ENCODE peak calls at places on chromosomes 4 and X, in seven cellular contexts. O, Y, I, B, A, C and P are unnamed samples.

GRCh38 chr4:34850426-34850825 is 1393.9 kb downstream of the ARAP2 start:
- DNase-seq in O (no peak), Y (no peak), I (peak; percentile 60), B (no peak), A (no peak), C (no peak), P (no peak)

GRCh38 chr4:26131711-26132110 is 189.1 kb upstream of the RBPJ start:
- DNase-seq in O (no peak), Y (peak; percentile 91), I (no peak), B (no peak), A (no peak), C (no peak), P (no peak)

GRCh38 chrX:150017868-150018267 is 79.6 kb upstream of the EOLA2 start:
- DNase-seq in O (no peak), Y (no peak), I (no peak), B (no peak), A (no peak), C (no peak), P (no peak)

GRCh38 chrX:122941801-122942200 is 242.3 kb upstream of the GRIA3 start:
- DNase-seq in O (no peak), Y (no peak), I (no peak), B (no peak), A (no peak), C (no peak), P (no peak)

GRCh38 chrX:26586570-26586969 is 370.6 kb downstream of the MAGEB5 start:
- DNase-seq in O (no peak), Y (no peak), I (no peak), B (no peak), A (no peak), C (no peak), P (no peak)

GRCh38 chrX:72712094-72712755 is 1.9 kb downstream of the PHKA1 start:
- DNase-seq in O (peak; percentile 10), Y (no peak), I (peak; percentile 55), B (peak; percentile 34), A (no peak), C (peak; percentile 77), P (no peak)

GRCh38 chrX:24619647-24620046 is 27.5 kb downstream of the PCYT1B start:
- DNase-seq in O (peak; percentile 30), Y (peak; percentile 7), I (peak; percentile 72), B (peak; percentile 14), A (peak; percentile 36), C (no peak), P (peak; percentile 17)

GRCh38 chr4:166903408-166903807 is 330.9 kb downstream of the SPOCK3 start:
- DNase-seq in O (no peak), Y (peak; percentile 47), I (no peak), B (no peak), A (no peak), C (no peak), P (no peak)

GRCh38 chr4:153499005-153499404 is 32.8 kb downstream of the TMEM131L start:
- DNase-seq in O (no peak), Y (no peak), I (no peak), B (no peak), A (no peak), C (no peak), P (no peak)

GRCh38 chr4:110550260-110550659 is 72.6 kb downstream of the PITX2 start:
- DNase-seq in O (peak; percentile 11), Y (no peak), I (peak; percentile 49), B (no peak), A (no peak), C (no peak), P (peak; percentile 13)

GRCh38 chr4:78778530-78778929 is 2.4 kb downstream of the BMP2K start:
- DNase-seq in O (no peak), Y (no peak), I (no peak), B (no peak), A (no peak), C (no peak), P (no peak)

GRCh38 chr4:78779280-78779679 is 3.1 kb downstream of the BMP2K start:
- DNase-seq in O (no peak), Y (peak; percentile 52), I (peak; percentile 65), B (no peak), A (no peak), C (no peak), P (no peak)

GRCh38 chr4:78776031-78776728 is at the start of gene BMP2K:
- DNase-seq in O (peak; percentile 41), Y (peak; percentile 86), I (peak; percentile 90), B (peak; percentile 95), A (peak; percentile 57), C (peak; percentile 98), P (peak; percentile 66)

GRCh38 chr4:78776729-78777555 is 792 bp downstream of the BMP2K start:
- DNase-seq in O (peak; percentile 51), Y (peak; percentile 65), I (peak; percentile 91), B (peak; percentile 54), A (peak; percentile 52), C (peak; percentile 89), P (peak; percentile 60)

GRCh38 chr4:78777556-78777900 is 1.4 kb downstream of the BMP2K start:
- DNase-seq in O (no peak), Y (no peak), I (no peak), B (no peak), A (no peak), C (no peak), P (no peak)
- H3K4me3 ChIP-seq in O (peak overlapping the region; percentile 72), Y (peak overlapping the region; percentile 90), I (peak overlapping the region; percentile 82), B (peak overlapping the region; percentile 95), A (peak overlapping the region; percentile 93), C (peak overlapping the region; percentile 88), P (peak overlapping the region; percentile 92)

GRCh38 chr4:118989098-118990080 is 100.7 kb downstream of the SYNPO2 start:
- DNase-seq in O (peak; percentile 64), Y (peak; percentile 22), I (peak; percentile 95), B (no peak), A (no peak), C (peak; percentile 91), P (peak; percentile 90)
- TF ChIP-seq CTCF in O (no peak), Y (no peak), I (no peak), B (no peak), A (no peak), C (no peak), P (no peak)

DNA sequence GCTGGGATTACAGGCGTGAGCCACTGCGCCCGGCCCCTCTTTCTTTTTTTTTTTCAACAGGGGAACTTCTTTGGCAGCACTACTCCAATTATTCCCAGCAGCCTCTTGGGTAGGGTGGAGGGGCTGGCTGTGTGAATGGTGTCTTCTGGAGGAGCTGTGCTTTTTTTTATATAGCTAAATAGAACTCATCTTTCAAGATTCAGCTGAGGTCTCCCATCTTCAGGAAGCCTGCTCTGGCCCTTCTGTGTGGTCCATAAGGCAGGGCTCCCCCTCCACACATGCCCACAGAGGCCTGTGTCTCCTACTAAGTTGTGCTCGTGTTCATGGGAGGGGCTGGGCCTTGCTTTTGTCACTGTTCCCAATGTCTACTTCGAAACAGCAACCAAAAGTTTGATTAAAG is 116.8 kb downstream of the AFAP1 start:
- DNase-seq in O (no peak), Y (no peak), I (no peak), B (no peak), A (no peak), C (no peak), P (no peak)
- H3K4me3 ChIP-seq in O (no peak overlapping the region), Y (no peak overlapping the region), I (no peak overlapping the region), B (no peak overlapping the region), A (no peak overlapping the region), C (no peak overlapping the region), P (no peak overlapping the region)

GRCh38 chr4:70948665-70949284 is 44.7 kb upstream of the DCK start:
- DNase-seq in O (no peak), Y (peak; percentile 21), I (no peak), B (no peak), A (no peak), C (no peak), P (no peak)
- TF ChIP-seq CTCF in O (no peak), Y (no peak), I (no peak), B (no peak), A (no peak), C (no peak), P (no peak)

GRCh38 chrX:44954562-44954961 is 81.6 kb downstream of the KDM6A start:
- DNase-seq in O (no peak), Y (no peak), I (no peak), B (no peak), A (no peak), C (no peak), P (no peak)
- H3K4me3 ChIP-seq in O (no peak overlapping the region), Y (no peak overlapping the region), I (no peak overlapping the region), B (no peak overlapping the region), A (no peak overlapping the region), C (no peak overlapping the region), P (no peak overlapping the region)